ENCODE peak calls at places on chromosomes 7 and 10, in five cellular contexts. Y is heart left ventricle, X is kidney, E is PC-3, O is heart right ventricle. H is an unnamed sample.

GRCh38 chr10:49225218-49225876 is 37.2 kb upstream of the TMEM273 start:
- DNase-seq in Y (peak), X (no peak), E (no peak), O (peak), H (no peak)

GRCh38 chr10:92064506-92064905 is 140.9 kb downstream of the BTAF1 start:
- DNase-seq in Y (no peak), X (no peak), E (no peak), O (no peak), H (no peak)

GRCh38 chr7:151796091-151796870 is 80.6 kb downstream of the PRKAG2 start:
- DNase-seq in Y (peak), X (peak), E (peak), O (no peak), H (peak)

GRCh38 chr10:4074559-4075407 is 289.8 kb upstream of the KLF6 start:
- DNase-seq in Y (peak), X (no peak), E (no peak), O (peak), H (no peak)

GRCh38 chr7:80783688-80784327 is 135.0 kb downstream of the SEMA3C start:
- DNase-seq in Y (no peak), X (no peak), E (peak), O (no peak), H (no peak)

GRCh38 chr7:80825499-80825898 is 93.4 kb downstream of the SEMA3C start:
- DNase-seq in Y (no peak), X (no peak), E (no peak), O (no peak), H (no peak)

GRCh38 chr7:96670338-96671289 is 39.0 kb downstream of the SEM1 start:
- DNase-seq in Y (no peak), X (no peak), E (no peak), O (no peak), H (no peak)

GRCh38 chr10:81872206-81872605 is 2.8 kb upstream of the NRG3 start:
- DNase-seq in Y (no peak), X (no peak), E (no peak), O (no peak), H (no peak)

GRCh38 chr7:155837126-155837479 is 24.8 kb upstream of the SHH start:
- DNase-seq in Y (no peak), X (no peak), E (peak), O (no peak), H (no peak)

GRCh38 chr7:17166824-17167379 is 131.6 kb upstream of the AHR start:
- DNase-seq in Y (no peak), X (no peak), E (no peak), O (no peak), H (no peak)

GRCh38 chr7:50706469-50706937 is 76.2 kb downstream of the GRB10 start:
- DNase-seq in Y (no peak), X (no peak), E (peak), O (no peak), H (no peak)

GRCh38 chr7:107638594-107638993 is 22.0 kb upstream of the SLC26A4 start:
- DNase-seq in Y (no peak), X (no peak), E (no peak), O (no peak), H (no peak)

GRCh38 chr7:157687158-157687557 is 350.4 kb downstream of the DNAJB6 start:
- DNase-seq in Y (no peak), X (no peak), E (peak), O (no peak), H (no peak)

GRCh38 chr10:78685466-78686163 is 383.2 kb upstream of the ZMIZ1 start:
- DNase-seq in Y (no peak), X (no peak), E (peak), O (no peak), H (no peak)

GRCh38 chr7:94440460-94441039 is 45.9 kb downstream of the COL1A2 start:
- DNase-seq in Y (no peak), X (no peak), E (no peak), O (no peak), H (peak)

GRCh38 chr10:16735626-16736025 is 81.6 kb downstream of the RSU1 start:
- DNase-seq in Y (no peak), X (no peak), E (no peak), O (no peak), H (no peak)

GRCh38 chr10:94630017-94630688 is 53.4 kb upstream of the CYP2C18 start:
- DNase-seq in Y (no peak), X (no peak), E (peak), O (no peak), H (no peak)

GRCh38 chr10:115948415-115948814 is 324.6 kb downstream of the GFRA1 start:
- DNase-seq in Y (no peak), X (no peak), E (peak), O (no peak), H (no peak)

GRCh38 chr7:13077466-13077865 is 390.0 kb downstream of the ARL4A start:
- DNase-seq in Y (no peak), X (no peak), E (peak), O (no peak), H (no peak)

GRCh38 chr7:8214162-8214897 is 47.6 kb downstream of the ICA1 start:
- DNase-seq in Y (no peak), X (no peak), E (peak), O (no peak), H (no peak)

GRCh38 chr7:98771519-98772241 is 98.1 kb downstream of the TMEM130 start:
- DNase-seq in Y (no peak), X (no peak), E (no peak), O (peak), H (peak)

GRCh38 chr10:118672766-118673715 is 77.6 kb upstream of the PRLHR start:
- DNase-seq in Y (no peak), X (no peak), E (no peak), O (no peak), H (no peak)

GRCh38 chr10:34811968-34812514 is 3.1 kb downstream of the PARD3 start:
- DNase-seq in Y (no peak), X (no peak), E (no peak), O (no peak), H (no peak)

GRCh38 chr7:99143853-99144672 is at the start of gene SMURF1:
- DNase-seq in Y (peak), X (peak), E (peak), O (peak), H (peak)

DNA sequence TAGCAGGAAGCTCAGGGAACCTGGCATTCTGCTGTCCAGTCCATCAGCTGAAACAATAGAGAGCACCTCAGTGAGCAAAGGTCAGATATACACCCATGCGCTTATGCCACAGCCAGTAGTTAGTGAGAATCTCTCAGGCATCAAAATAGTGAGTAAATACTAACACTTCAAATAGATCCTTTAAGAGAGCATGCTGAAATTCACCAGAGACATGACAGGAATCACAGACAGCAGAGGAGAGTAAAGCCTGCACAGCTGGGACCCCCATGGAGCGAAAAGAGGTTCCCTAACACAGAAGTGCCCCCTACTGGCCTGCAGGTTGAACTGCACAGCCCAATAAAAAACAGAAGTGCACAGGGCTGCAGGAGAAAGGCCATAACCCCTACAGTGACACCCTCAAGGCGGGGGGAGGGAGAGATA is 57.6 kb upstream of the ANTXRL start:
- DNase-seq in Y (no peak), X (no peak), E (no peak), O (no peak), H (peak)
- H3K27ac ChIP-seq in Y (no peak), X (no peak), E (no peak), O (no peak), H (peak)

DNA sequence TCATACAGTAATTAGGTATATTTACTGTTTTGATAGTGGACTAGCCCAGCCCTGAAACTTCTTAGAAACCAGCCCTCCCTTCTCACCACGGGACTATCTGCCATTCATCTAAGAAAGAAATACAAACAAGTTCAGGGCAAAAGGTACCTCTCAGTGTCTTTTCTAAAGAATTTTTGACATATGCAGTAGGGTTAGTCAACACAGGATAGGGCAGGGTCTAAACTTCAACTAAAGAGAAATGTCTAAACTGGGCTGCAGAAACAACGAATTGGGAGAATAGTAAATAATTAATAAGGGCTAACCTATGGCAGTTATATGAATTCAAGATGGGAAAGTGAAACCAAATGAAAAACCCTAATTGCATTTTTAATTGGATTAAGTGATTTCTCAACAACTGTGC is 496.6 kb downstream of the INHBA start:
- DNase-seq in Y (no peak), X (no peak), E (no peak), O (no peak), H (no peak)
- H3K27ac ChIP-seq in Y (no peak), X (no peak), E (no peak), O (no peak), H (no peak)

DNA sequence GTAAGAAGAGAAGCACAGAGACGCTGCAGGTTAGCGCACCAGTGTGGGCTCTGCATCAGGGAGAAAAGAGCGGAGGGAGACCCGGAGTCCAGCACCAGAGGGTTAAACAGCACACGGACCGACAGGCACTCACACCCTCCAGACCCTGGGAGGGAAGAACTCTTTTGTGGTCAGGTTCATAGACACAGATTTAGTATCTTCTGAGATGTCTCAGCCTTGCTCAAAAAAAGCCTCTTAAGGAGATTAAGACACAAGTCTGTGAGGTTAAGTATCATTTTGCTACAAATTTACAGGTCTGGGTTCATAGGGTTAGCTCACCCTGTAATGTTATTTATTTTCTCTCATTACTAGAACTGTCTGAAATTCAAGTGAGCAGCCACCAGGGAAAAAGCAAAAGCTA is 16.8 kb upstream of the NDST2 start:
- DNase-seq in Y (no peak), X (no peak), E (no peak), O (no peak), H (no peak)
- H3K27ac ChIP-seq in Y (no peak), X (no peak), E (peak), O (no peak), H (no peak)

GRCh38 chr10:123886292-123886691 is 5.3 kb downstream of the CPXM2 start:
- DNase-seq in Y (no peak), X (peak), E (no peak), O (no peak), H (no peak)
- H3K27ac ChIP-seq in Y (no peak), X (no peak), E (no peak), O (no peak), H (peak)